ENCODE peak calls at places on chromosomes 7 and 10, in six cellular contexts. S, E, Q, T, U and V are unnamed samples.

GRCh38 chr10:91643700-91644099 is 10.8 kb upstream of the PPP1R3C start:
- DNase-seq in S (no peak), E (peak), Q (no peak), T (peak), U (no peak), V (no peak)

GRCh38 chr7:90850516-90850915 is 254.4 kb downstream of the CDK14 start:
- DNase-seq in S (no peak), E (no peak), Q (no peak), T (no peak), U (no peak), V (no peak)

GRCh38 chr7:152054377-152055230 is 29.1 kb downstream of the GALNT11 start:
- DNase-seq in S (no peak), E (peak), Q (no peak), T (no peak), U (no peak), V (no peak)

GRCh38 chr10:53153831-53154230 is 381.2 kb upstream of the MBL2 start:
- DNase-seq in S (no peak), E (no peak), Q (no peak), T (no peak), U (no peak), V (no peak)

GRCh38 chr7:159030490-159031134 is 114.1 kb downstream of the VIPR2 start:
- DNase-seq in S (no peak), E (peak), Q (peak), T (peak), U (peak), V (peak)

GRCh38 chr7:48355346-48355745 is 184.1 kb downstream of the ABCA13 start:
- DNase-seq in S (no peak), E (no peak), Q (no peak), T (no peak), U (no peak), V (no peak)

GRCh38 chr7:47085491-47086275 is 496.2 kb downstream of the TNS3 start:
- DNase-seq in S (no peak), E (no peak), Q (no peak), T (no peak), U (no peak), V (no peak)

GRCh38 chr7:7795736-7796135 is 77.3 kb upstream of the RPA3 start:
- DNase-seq in S (peak), E (peak), Q (no peak), T (no peak), U (peak), V (no peak)

GRCh38 chr7:36079446-36080025 is 73.5 kb upstream of the EEPD1 start:
- DNase-seq in S (no peak), E (peak), Q (no peak), T (no peak), U (no peak), V (no peak)

GRCh38 chr10:30701471-30702173 is 72.1 kb upstream of the LYZL2 start:
- DNase-seq in S (peak), E (no peak), Q (peak), T (no peak), U (no peak), V (no peak)

GRCh38 chr7:73983437-73984164 is 44.4 kb upstream of the ELN start:
- DNase-seq in S (no peak), E (no peak), Q (peak), T (no peak), U (no peak), V (peak)

GRCh38 chr7:118372530-118372929 is 148.0 kb downstream of the ANKRD7 start:
- DNase-seq in S (no peak), E (no peak), Q (no peak), T (no peak), U (no peak), V (peak)

GRCh38 chr10:8304861-8305260 is 250.4 kb downstream of the GATA3 start:
- DNase-seq in S (no peak), E (no peak), Q (no peak), T (no peak), U (no peak), V (no peak)

GRCh38 chr7:85025312-85025756 is 161.5 kb downstream of the SEMA3D start:
- DNase-seq in S (no peak), E (no peak), Q (no peak), T (no peak), U (no peak), V (no peak)

GRCh38 chr7:2604608-2605174 is 27.1 kb upstream of the TTYH3 start:
- DNase-seq in S (no peak), E (no peak), Q (peak), T (peak), U (no peak), V (no peak)

GRCh38 chr10:11822031-11822756 is 962 bp upstream of the PROSER2 start:
- DNase-seq in S (no peak), E (no peak), Q (no peak), T (no peak), U (no peak), V (no peak)

GRCh38 chr10:74371696-74372095 is 220.7 kb downstream of the ADK start:
- DNase-seq in S (no peak), E (no peak), Q (no peak), T (no peak), U (no peak), V (no peak)

GRCh38 chr10:51544933-51545332 is 154.5 kb downstream of the CSTF2T start:
- DNase-seq in S (no peak), E (no peak), Q (no peak), T (no peak), U (no peak), V (no peak)

GRCh38 chr10:80447618-80448190 is 6.4 kb upstream of the TSPAN14 start:
- DNase-seq in S (no peak), E (no peak), Q (no peak), T (no peak), U (no peak), V (no peak)

GRCh38 chr7:117728858-117729257 is 144.4 kb downstream of the CTTNBP2 start:
- DNase-seq in S (no peak), E (no peak), Q (no peak), T (no peak), U (no peak), V (no peak)

GRCh38 chr7:42264702-42265101 is 27.7 kb upstream of the GLI3 start:
- DNase-seq in S (no peak), E (no peak), Q (no peak), T (no peak), U (no peak), V (no peak)

GRCh38 chr7:140726304-140726703 is 29.8 kb downstream of the NDUFB2 start:
- DNase-seq in S (no peak), E (peak), Q (peak), T (no peak), U (peak), V (no peak)
- TF ChIP-seq SIN3A in S (no peak), E (no peak), Q (no peak), T (no peak), U (no peak), V (no peak)

DNA sequence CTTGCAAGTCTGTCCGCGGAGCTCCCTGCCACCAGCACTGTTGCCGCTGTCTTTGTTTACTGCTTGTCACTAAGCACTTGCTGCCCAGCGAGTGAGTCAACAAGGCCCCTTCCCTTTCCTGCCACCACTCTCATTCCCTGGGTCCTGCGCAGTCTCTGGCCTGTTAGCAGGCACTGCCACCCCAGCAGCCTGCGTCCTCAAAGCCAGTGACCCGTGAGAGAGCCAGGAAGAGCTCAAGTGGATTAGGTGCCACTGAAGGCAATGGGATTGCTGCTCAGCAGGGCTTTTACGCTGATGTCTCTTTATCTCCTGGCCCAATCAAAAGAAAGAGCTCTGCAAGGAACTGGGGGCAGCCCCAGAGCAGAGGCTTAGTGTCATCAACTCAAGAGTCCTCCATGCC is at the start of gene FRMPD2:
- DNase-seq in S (no peak), E (no peak), Q (no peak), T (no peak), U (no peak), V (no peak)
- TF ChIP-seq SIN3A in S (no peak), E (no peak), Q (no peak), T (no peak), U (no peak), V (no peak)

DNA sequence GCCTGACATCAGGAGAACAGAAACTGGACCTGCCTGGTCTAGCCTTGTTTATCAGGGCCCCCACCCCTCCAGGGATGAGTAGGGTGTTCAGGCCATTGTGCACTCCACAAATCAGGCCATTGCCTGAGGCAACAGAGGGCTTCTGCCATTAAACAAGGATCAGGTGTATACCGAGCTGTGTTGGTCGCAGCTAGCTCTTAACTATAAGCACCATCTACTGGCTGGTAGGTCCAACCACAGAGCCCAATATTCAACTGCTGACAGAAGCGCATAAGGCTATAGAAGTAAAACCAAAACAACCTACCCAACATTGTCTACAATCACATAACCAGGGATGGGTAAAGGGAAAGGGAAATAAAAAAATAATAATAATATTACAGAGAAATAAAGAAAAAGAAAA is 451.7 kb upstream of the TEX47 start:
- DNase-seq in S (no peak), E (no peak), Q (no peak), T (no peak), U (no peak), V (no peak)
- TF ChIP-seq SIN3A in S (no peak), E (no peak), Q (no peak), T (no peak), U (no peak), V (no peak)

DNA sequence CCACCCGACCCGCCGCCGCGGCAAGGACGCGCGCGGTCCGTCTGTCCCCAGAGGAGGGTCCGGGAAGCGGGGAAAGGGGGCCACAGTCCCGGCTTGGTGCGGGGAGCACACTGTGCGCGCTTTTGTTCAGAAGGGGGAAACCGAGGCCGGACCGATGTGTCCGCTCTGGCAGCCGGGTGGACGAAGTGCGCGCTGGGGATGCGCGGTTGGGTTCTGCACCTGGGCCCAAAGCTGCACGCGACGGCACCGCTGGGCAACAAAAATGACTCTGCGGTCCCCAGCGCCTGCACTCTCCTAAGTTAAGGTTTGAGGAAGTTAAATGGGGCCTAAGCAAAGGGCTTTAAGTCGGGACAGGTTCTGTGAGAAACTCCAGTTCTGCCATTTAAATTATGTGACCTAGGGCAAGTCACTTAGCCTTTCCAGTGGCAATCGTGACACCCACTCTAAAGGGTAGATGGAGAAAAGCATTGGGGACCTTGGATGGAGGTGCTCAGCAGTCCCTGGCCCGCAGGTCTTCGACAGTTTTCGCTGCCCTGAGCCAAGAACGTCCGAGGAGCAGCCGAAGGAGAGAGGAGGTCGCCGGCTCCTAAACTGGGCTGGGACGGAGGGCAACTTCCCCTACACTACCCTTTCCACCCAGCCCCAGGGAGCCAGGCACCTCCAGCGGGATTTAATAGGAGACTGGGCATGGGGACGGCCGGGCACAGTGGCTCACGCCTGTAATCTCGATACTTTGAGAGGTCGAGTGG is 468 bp upstream of the ACBD5 start:
- DNase-seq in S (no peak), E (no peak), Q (peak), T (peak), U (no peak), V (peak)
- TF ChIP-seq SIN3A in S (peak), E (no peak), Q (no peak), T (no peak), U (no peak), V (peak)

DNA sequence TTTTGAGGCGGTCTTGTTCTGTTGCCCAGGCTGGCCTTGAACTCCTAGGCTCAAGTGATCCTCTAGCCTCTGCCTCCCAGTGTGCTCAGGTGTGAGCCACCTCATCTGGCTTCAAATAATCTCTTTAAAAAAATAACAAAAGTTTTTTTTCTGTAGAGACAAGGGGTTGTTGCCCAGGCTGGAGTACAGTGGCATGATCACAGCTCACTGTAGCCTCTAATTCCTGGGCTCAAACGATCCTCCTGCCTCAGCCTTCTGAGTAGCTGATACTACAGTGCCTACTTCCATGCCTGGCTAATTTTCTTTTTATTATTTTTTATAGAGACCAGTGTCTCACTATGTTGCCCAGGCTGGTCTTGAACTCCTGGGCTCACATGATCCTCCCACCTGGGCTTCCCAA is 11.7 kb downstream of the FOXK1 start:
- DNase-seq in S (no peak), E (no peak), Q (no peak), T (no peak), U (no peak), V (no peak)
- TF ChIP-seq SIN3A in S (no peak), E (no peak), Q (no peak), T (no peak), U (no peak), V (no peak)

GRCh38 chr10:113454341-113455061 is 98.4 kb upstream of the HABP2 start:
- DNase-seq in S (no peak), E (peak), Q (peak), T (peak), U (peak), V (peak)
- TF ChIP-seq SIN3A in S (no peak), E (no peak), Q (no peak), T (no peak), U (no peak), V (no peak)